ENCODE peak calls at places on chromosomes 1 and 21, in nine cellular contexts. V is NT2/D1; Y is pancreas; C is occipital lobe; R is NCI-H1092 treated with DMSO at 0.1 percent for 48 hours; O is NCI-H1694; F is hippocampal formation; A is neuronal stem cell; U is stimulated activated CD4-positive, alpha-beta T cell treated with anti-CD3 and anti-CD28 coated beads, Interleukin-4, amount 100 ng/mL, for 48 hours. Q is an unnamed sample.

GRCh38 chr21:45102391-45102932 is 28.1 kb downstream of the ADARB1 start:
- DNase-seq in V (no peak), Y (no peak), C (no peak), R (no peak), O (no peak), F (no peak), A (no peak), U (no peak), Q (no peak)

GRCh38 chr1:15799928-15800835 is 7.3 kb downstream of the UQCRHL start:
- DNase-seq in V (peak; percentile 25), Y (peak; percentile 80), C (no peak), R (peak; percentile 33), O (no peak), F (no peak), A (no peak), U (no peak), Q (peak; percentile 62)

GRCh38 chr1:168476588-168477379 is 67.0 kb downstream of the XCL2 start:
- DNase-seq in V (no peak), Y (no peak), C (no peak), R (no peak), O (no peak), F (no peak), A (no peak), U (no peak), Q (no peak)

GRCh38 chr1:146021622-146022402 is at the start of gene HJV:
- DNase-seq in V (no peak), Y (no peak), C (no peak), R (no peak), O (no peak), F (no peak), A (no peak), U (no peak), Q (no peak)

GRCh38 chr1:185998391-185998790 is 264.2 kb downstream of the HMCN1 start:
- DNase-seq in V (no peak), Y (no peak), C (no peak), R (no peak), O (no peak), F (no peak), A (no peak), U (no peak), Q (no peak)

GRCh38 chr1:211260161-211261107 is 1.3 kb downstream of the RCOR3 start:
- DNase-seq in V (peak; percentile 69), Y (peak; percentile 89), C (peak; percentile 82), R (peak; percentile 87), O (peak; percentile 57), F (peak; percentile 78), A (peak; percentile 59), U (peak; percentile 57), Q (peak; percentile 72)

GRCh38 chr1:246658567-246658966 is 65.6 kb upstream of the SCCPDH start:
- DNase-seq in V (no peak), Y (no peak), C (no peak), R (no peak), O (no peak), F (no peak), A (no peak), U (no peak), Q (no peak)

GRCh38 chr1:90712931-90713618 is 4.0 kb downstream of the BARHL2 start:
- DNase-seq in V (no peak), Y (no peak), C (no peak), R (no peak), O (no peak), F (no peak), A (no peak), U (no peak), Q (no peak)

GRCh38 chr1:224589006-224589405 is 27.1 kb upstream of the CNIH3 start:
- DNase-seq in V (peak; percentile 48), Y (no peak), C (no peak), R (no peak), O (no peak), F (no peak), A (no peak), U (no peak), Q (no peak)

GRCh38 chr1:204493145-204493881 is 1.3 kb downstream of the PIK3C2B start:
- DNase-seq in V (no peak), Y (peak; percentile 70), C (peak; percentile 49), R (peak; percentile 86), O (no peak), F (peak; percentile 72), A (no peak), U (no peak), Q (peak; percentile 44)

Q was measured in HAP-1.